ENCODE peak calls at places on chromosomes 6 and 20, in six cellular contexts. One of them, this sample, is unnamed.

GRCh38 chr20:33053291-33054106 is at the start of gene BPIFB3:
- DNase-seq in MM.1S: no peak
- DNase-seq in left lung: peak
- DNase-seq in IMR-90: no peak
- DNase-seq in foreskin fibroblast: no peak
- DNase-seq in mammary epithelial cell: no peak
- DNase-seq in this sample: no peak

GRCh38 chr6:140379919-140380318 is 1005.5 kb upstream of the CITED2 start:
- DNase-seq in MM.1S: no peak
- DNase-seq in left lung: no peak
- DNase-seq in IMR-90: peak
- DNase-seq in foreskin fibroblast: peak
- DNase-seq in mammary epithelial cell: no peak
- DNase-seq in this sample: no peak

GRCh38 chr6:132400641-132401119 is 595 bp downstream of the MOXD1 start:
- DNase-seq in MM.1S: no peak
- DNase-seq in left lung: peak
- DNase-seq in IMR-90: no peak
- DNase-seq in foreskin fibroblast: no peak
- DNase-seq in mammary epithelial cell: no peak
- DNase-seq in this sample: no peak

GRCh38 chr6:30615958-30616810 is 859 bp downstream of the PPP1R10 start:
- DNase-seq in MM.1S: peak
- DNase-seq in left lung: no peak
- DNase-seq in IMR-90: no peak
- DNase-seq in foreskin fibroblast: no peak
- DNase-seq in mammary epithelial cell: no peak
- DNase-seq in this sample: no peak

GRCh38 chr20:63534831-63535651 is 2.1 kb downstream of the PTK6 start:
- DNase-seq in MM.1S: no peak
- DNase-seq in left lung: peak
- DNase-seq in IMR-90: no peak
- DNase-seq in foreskin fibroblast: no peak
- DNase-seq in mammary epithelial cell: no peak
- DNase-seq in this sample: no peak

GRCh38 chr6:114009192-114009591 is 38.2 kb upstream of the HDAC2 start:
- DNase-seq in MM.1S: no peak
- DNase-seq in left lung: no peak
- DNase-seq in IMR-90: no peak
- DNase-seq in foreskin fibroblast: no peak
- DNase-seq in mammary epithelial cell: no peak
- DNase-seq in this sample: no peak

GRCh38 chr20:59631751-59632380 is 27.5 kb downstream of the PHACTR3 start:
- DNase-seq in MM.1S: no peak
- DNase-seq in left lung: no peak
- DNase-seq in IMR-90: no peak
- DNase-seq in foreskin fibroblast: no peak
- DNase-seq in mammary epithelial cell: no peak
- DNase-seq in this sample: no peak

GRCh38 chr20:921020-921419 is 4.9 kb upstream of the ANGPT4 start:
- DNase-seq in MM.1S: no peak
- DNase-seq in left lung: no peak
- DNase-seq in IMR-90: no peak
- DNase-seq in foreskin fibroblast: no peak
- DNase-seq in mammary epithelial cell: no peak
- DNase-seq in this sample: no peak

GRCh38 chr6:156283091-156283490 is 494.1 kb upstream of the ARID1B start:
- DNase-seq in MM.1S: no peak
- DNase-seq in left lung: no peak
- DNase-seq in IMR-90: no peak
- DNase-seq in foreskin fibroblast: no peak
- DNase-seq in mammary epithelial cell: no peak
- DNase-seq in this sample: no peak

GRCh38 chr6:110341671-110342304 is 16.4 kb downstream of the METTL24 start:
- DNase-seq in MM.1S: no peak
- DNase-seq in left lung: no peak
- DNase-seq in IMR-90: peak
- DNase-seq in foreskin fibroblast: no peak
- DNase-seq in mammary epithelial cell: no peak
- DNase-seq in this sample: peak

GRCh38 chr20:34362502-34363061 is 491 bp upstream of the ITCH start:
- DNase-seq in MM.1S: no peak
- DNase-seq in left lung: no peak
- DNase-seq in IMR-90: no peak
- DNase-seq in foreskin fibroblast: no peak
- DNase-seq in mammary epithelial cell: no peak
- DNase-seq in this sample: no peak

GRCh38 chr6:34979218-34979617 is 90.2 kb downstream of the ANKS1A start:
- DNase-seq in MM.1S: peak
- DNase-seq in left lung: no peak
- DNase-seq in IMR-90: no peak
- DNase-seq in foreskin fibroblast: no peak
- DNase-seq in mammary epithelial cell: no peak
- DNase-seq in this sample: no peak

GRCh38 chr6:125789576-125790402 is 971 bp upstream of the NCOA7 start:
- DNase-seq in MM.1S: peak
- DNase-seq in left lung: peak
- DNase-seq in IMR-90: peak
- DNase-seq in foreskin fibroblast: no peak
- DNase-seq in mammary epithelial cell: peak
- DNase-seq in this sample: peak

GRCh38 chr6:102223942-102224341 is 830.4 kb downstream of the GRIK2 start:
- DNase-seq in MM.1S: no peak
- DNase-seq in left lung: no peak
- DNase-seq in IMR-90: no peak
- DNase-seq in foreskin fibroblast: no peak
- DNase-seq in mammary epithelial cell: no peak
- DNase-seq in this sample: no peak

GRCh38 chr6:9948600-9949138 is 466.2 kb downstream of the TFAP2A start:
- DNase-seq in MM.1S: no peak
- DNase-seq in left lung: no peak
- DNase-seq in IMR-90: no peak
- DNase-seq in foreskin fibroblast: no peak
- DNase-seq in mammary epithelial cell: no peak
- DNase-seq in this sample: no peak

GRCh38 chr6:18976091-18976490 is 588.9 kb downstream of the RNF144B start:
- DNase-seq in MM.1S: no peak
- DNase-seq in left lung: no peak
- DNase-seq in IMR-90: no peak
- DNase-seq in foreskin fibroblast: no peak
- DNase-seq in mammary epithelial cell: no peak
- DNase-seq in this sample: no peak

GRCh38 chr6:167668019-167668753 is 158.5 kb upstream of the AFDN start:
- DNase-seq in MM.1S: no peak
- DNase-seq in left lung: no peak
- DNase-seq in IMR-90: no peak
- DNase-seq in foreskin fibroblast: no peak
- DNase-seq in mammary epithelial cell: no peak
- DNase-seq in this sample: no peak

GRCh38 chr6:26251354-26252081 is 113.5 kb upstream of the BTN3A2 start:
- DNase-seq in MM.1S: peak
- DNase-seq in left lung: peak
- DNase-seq in IMR-90: peak
- DNase-seq in foreskin fibroblast: peak
- DNase-seq in mammary epithelial cell: peak
- DNase-seq in this sample: peak

GRCh38 chr20:3889489-3890409 is 562 bp downstream of the PANK2 start:
- DNase-seq in MM.1S: peak
- DNase-seq in left lung: peak
- DNase-seq in IMR-90: no peak
- DNase-seq in foreskin fibroblast: no peak
- DNase-seq in mammary epithelial cell: peak
- DNase-seq in this sample: no peak

GRCh38 chr20:11459090-11459877 is 458.4 kb upstream of the BTBD3 start:
- DNase-seq in MM.1S: no peak
- DNase-seq in left lung: no peak
- DNase-seq in IMR-90: peak
- DNase-seq in foreskin fibroblast: no peak
- DNase-seq in mammary epithelial cell: no peak
- DNase-seq in this sample: no peak

GRCh38 chr6:26311385-26312095 is 53.5 kb upstream of the BTN3A2 start:
- DNase-seq in MM.1S: peak
- DNase-seq in left lung: no peak
- DNase-seq in IMR-90: peak
- DNase-seq in foreskin fibroblast: peak
- DNase-seq in mammary epithelial cell: peak
- DNase-seq in this sample: peak

GRCh38 chr20:35200255-35200654 is 26.2 kb upstream of the MMP24 start:
- DNase-seq in MM.1S: no peak
- DNase-seq in left lung: no peak
- DNase-seq in IMR-90: peak
- DNase-seq in foreskin fibroblast: peak
- DNase-seq in mammary epithelial cell: peak
- DNase-seq in this sample: peak

GRCh38 chr20:57135875-57136274 is 130.6 kb downstream of the BMP7 start:
- DNase-seq in MM.1S: no peak
- DNase-seq in left lung: no peak
- DNase-seq in IMR-90: no peak
- DNase-seq in foreskin fibroblast: no peak
- DNase-seq in mammary epithelial cell: no peak
- DNase-seq in this sample: no peak

GRCh38 chr20:39861381-39861780 is 827.7 kb downstream of the MAFB start:
- DNase-seq in MM.1S: no peak
- DNase-seq in left lung: no peak
- DNase-seq in IMR-90: no peak
- DNase-seq in foreskin fibroblast: no peak
- DNase-seq in mammary epithelial cell: no peak
- DNase-seq in this sample: no peak

GRCh38 chr20:59743767-59744485 is 139.6 kb downstream of the PHACTR3 start:
- DNase-seq in MM.1S: peak
- DNase-seq in left lung: no peak
- DNase-seq in IMR-90: no peak
- DNase-seq in foreskin fibroblast: no peak
- DNase-seq in mammary epithelial cell: no peak
- DNase-seq in this sample: no peak

GRCh38 chr6:50978631-50979030 is 160.0 kb downstream of the TFAP2B start:
- DNase-seq in MM.1S: no peak
- DNase-seq in left lung: no peak
- DNase-seq in IMR-90: no peak
- DNase-seq in foreskin fibroblast: no peak
- DNase-seq in mammary epithelial cell: no peak
- DNase-seq in this sample: no peak

GRCh38 chr6:157139054-157139708 is 184.1 kb downstream of the TMEM242 start:
- DNase-seq in MM.1S: no peak
- DNase-seq in left lung: no peak
- DNase-seq in IMR-90: no peak
- DNase-seq in foreskin fibroblast: no peak
- DNase-seq in mammary epithelial cell: no peak
- DNase-seq in this sample: no peak

GRCh38 chr6:145034664-145035063 is 700.7 kb downstream of the EPM2A start:
- DNase-seq in MM.1S: no peak
- DNase-seq in left lung: no peak
- DNase-seq in IMR-90: peak
- DNase-seq in foreskin fibroblast: peak
- DNase-seq in mammary epithelial cell: no peak
- DNase-seq in this sample: peak

GRCh38 chr20:53020376-53020775 is 48.2 kb downstream of the TSHZ2 start:
- DNase-seq in MM.1S: peak
- DNase-seq in left lung: no peak
- DNase-seq in IMR-90: no peak
- DNase-seq in foreskin fibroblast: no peak
- DNase-seq in mammary epithelial cell: no peak
- DNase-seq in this sample: no peak
- TF ChIP-seq CTCF in MM.1S: no peak
- TF ChIP-seq CTCF in left lung: no peak
- TF ChIP-seq CTCF in IMR-90: no peak
- TF ChIP-seq CTCF in foreskin fibroblast: no peak
- TF ChIP-seq CTCF in mammary epithelial cell: no peak
- TF ChIP-seq CTCF in this sample: no peak

GRCh38 chr20:58174708-58175287 is 53.7 kb downstream of the ANKRD60 start:
- DNase-seq in MM.1S: no peak
- DNase-seq in left lung: peak
- DNase-seq in IMR-90: no peak
- DNase-seq in foreskin fibroblast: no peak
- DNase-seq in mammary epithelial cell: no peak
- DNase-seq in this sample: no peak
- H3K4me3 ChIP-seq in MM.1S: no peak
- H3K4me3 ChIP-seq in left lung: no peak
- H3K4me3 ChIP-seq in IMR-90: no peak
- H3K4me3 ChIP-seq in foreskin fibroblast: peak
- H3K4me3 ChIP-seq in mammary epithelial cell: no peak
- H3K4me3 ChIP-seq in this sample: no peak

DNA sequence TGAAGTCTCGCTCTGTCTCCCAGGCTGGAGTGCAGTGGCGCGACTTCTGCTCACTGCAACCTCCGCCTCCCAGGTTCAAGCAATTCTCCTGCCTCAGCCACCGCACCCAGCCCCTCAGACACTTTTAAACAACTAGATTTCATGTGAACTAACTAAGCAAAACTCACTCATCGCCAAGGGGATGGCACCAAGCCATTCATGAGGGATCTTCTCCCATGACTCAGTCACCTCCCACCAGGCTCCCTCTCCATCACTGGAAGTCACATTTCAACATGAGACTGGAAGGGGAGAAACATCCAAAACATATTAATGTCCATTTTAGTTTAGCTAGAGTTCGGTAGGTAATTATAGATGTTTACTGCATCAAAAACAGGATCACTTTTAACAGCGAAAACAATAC is 95.9 kb upstream of the PRL start:
- DNase-seq in MM.1S: no peak
- DNase-seq in left lung: no peak
- DNase-seq in IMR-90: peak
- DNase-seq in foreskin fibroblast: no peak
- DNase-seq in mammary epithelial cell: no peak
- DNase-seq in this sample: no peak
- TF ChIP-seq CTCF in MM.1S: no peak
- TF ChIP-seq CTCF in left lung: no peak
- TF ChIP-seq CTCF in IMR-90: no peak
- TF ChIP-seq CTCF in foreskin fibroblast: no peak
- TF ChIP-seq CTCF in mammary epithelial cell: no peak
- TF ChIP-seq CTCF in this sample: no peak

GRCh38 chr6:124682751-124683150 is 279.5 kb upstream of the RNF217 start:
- DNase-seq in MM.1S: no peak
- DNase-seq in left lung: no peak
- DNase-seq in IMR-90: no peak
- DNase-seq in foreskin fibroblast: no peak
- DNase-seq in mammary epithelial cell: no peak
- DNase-seq in this sample: no peak
- H3K4me3 ChIP-seq in MM.1S: no peak
- H3K4me3 ChIP-seq in left lung: no peak
- H3K4me3 ChIP-seq in IMR-90: no peak
- H3K4me3 ChIP-seq in foreskin fibroblast: no peak
- H3K4me3 ChIP-seq in mammary epithelial cell: no peak
- H3K4me3 ChIP-seq in this sample: no peak

This sample was measured in cardiac fibroblast.